ENCODE peak calls at places on chromosomes 11 and 22, in four cellular contexts. One of them, this sample, is unnamed.

GRCh38 chr11:1853376-1854131 is 670 bp downstream of the LSP1 start:
- DNase-seq in ovary: no peak
- DNase-seq in A549: no peak
- DNase-seq in SK-N-SH: no peak
- DNase-seq in this sample: no peak

GRCh38 chr11:128530119-128531091 is 57.0 kb downstream of the ETS1 start:
- DNase-seq in ovary: peak; percentile 54
- DNase-seq in A549: no peak
- DNase-seq in SK-N-SH: no peak
- DNase-seq in this sample: no peak

GRCh38 chr22:41589260-41589600 is 410 bp downstream of the PMM1 start:
- DNase-seq in ovary: no peak
- DNase-seq in A549: no peak
- DNase-seq in SK-N-SH: peak; percentile 55
- DNase-seq in this sample: no peak

GRCh38 chr22:50346415-50346945 is 3.4 kb downstream of the PPP6R2 start:
- DNase-seq in ovary: no peak
- DNase-seq in A549: no peak
- DNase-seq in SK-N-SH: no peak
- DNase-seq in this sample: no peak

GRCh38 chr11:1574256-1575242 is 2.5 kb upstream of the DUSP8 start:
- DNase-seq in ovary: peak; percentile 41
- DNase-seq in A549: peak; percentile 73
- DNase-seq in SK-N-SH: peak; percentile 89
- DNase-seq in this sample: no peak

GRCh38 chr11:92045325-92045724 is 179.3 kb upstream of the FAT3 start:
- DNase-seq in ovary: no peak
- DNase-seq in A549: peak; percentile 8
- DNase-seq in SK-N-SH: no peak
- DNase-seq in this sample: no peak

GRCh38 chr11:84800755-84801346 is 826.3 kb downstream of the DLG2 start:
- DNase-seq in ovary: no peak
- DNase-seq in A549: peak; percentile 41
- DNase-seq in SK-N-SH: peak; percentile 12
- DNase-seq in this sample: no peak

GRCh38 chr22:27487600-27488450 is 313.7 kb downstream of the MN1 start:
- DNase-seq in ovary: no peak
- DNase-seq in A549: peak; percentile 31
- DNase-seq in SK-N-SH: no peak
- DNase-seq in this sample: no peak

GRCh38 chr11:5267033-5267563 is 2.6 kb downstream of the HBE1 start:
- DNase-seq in ovary: no peak
- DNase-seq in A549: no peak
- DNase-seq in SK-N-SH: no peak
- DNase-seq in this sample: no peak

GRCh38 chr11:1168256-1168655 is 10.5 kb downstream of the MUC5AC start:
- DNase-seq in ovary: no peak
- DNase-seq in A549: no peak
- DNase-seq in SK-N-SH: peak; percentile 9
- DNase-seq in this sample: no peak

GRCh38 chr11:88352139-88352538 is 14.6 kb upstream of the CTSC start:
- DNase-seq in ovary: no peak
- DNase-seq in A549: no peak
- DNase-seq in SK-N-SH: no peak
- DNase-seq in this sample: no peak

GRCh38 chr11:64638829-64639228 is 47.8 kb downstream of the SLC22A12 start:
- DNase-seq in ovary: no peak
- DNase-seq in A549: no peak
- DNase-seq in SK-N-SH: no peak
- DNase-seq in this sample: no peak

GRCh38 chr22:27193215-27193614 is 535.8 kb downstream of the MIAT start:
- DNase-seq in ovary: no peak
- DNase-seq in A549: no peak
- DNase-seq in SK-N-SH: no peak
- DNase-seq in this sample: no peak

GRCh38 chr22:18121436-18122253 is 11.0 kb downstream of the TUBA8 start:
- DNase-seq in ovary: no peak
- DNase-seq in A549: no peak
- DNase-seq in SK-N-SH: no peak
- DNase-seq in this sample: no peak

GRCh38 chr11:107581147-107581546 is 9.8 kb upstream of the ELMOD1 start:
- DNase-seq in ovary: no peak
- DNase-seq in A549: no peak
- DNase-seq in SK-N-SH: no peak
- DNase-seq in this sample: no peak

GRCh38 chr22:40221055-40221414 is 43.3 kb downstream of the TNRC6B start:
- DNase-seq in ovary: no peak
- DNase-seq in A549: no peak
- DNase-seq in SK-N-SH: no peak
- DNase-seq in this sample: no peak

GRCh38 chr11:65278351-65278750 is 16.6 kb downstream of the POLA2 start:
- DNase-seq in ovary: no peak
- DNase-seq in A549: no peak
- DNase-seq in SK-N-SH: no peak
- DNase-seq in this sample: no peak

GRCh38 chr11:120954381-120954780 is 69.5 kb upstream of the TBCEL start:
- DNase-seq in ovary: no peak
- DNase-seq in A549: no peak
- DNase-seq in SK-N-SH: no peak
- DNase-seq in this sample: no peak

GRCh38 chr11:4065086-4065485 is 29.5 kb upstream of the RRM1 start:
- DNase-seq in ovary: no peak
- DNase-seq in A549: no peak
- DNase-seq in SK-N-SH: no peak
- DNase-seq in this sample: no peak

GRCh38 chr22:28410050-28410816 is 269.4 kb downstream of the TTC28 start:
- DNase-seq in ovary: no peak
- DNase-seq in A549: no peak
- DNase-seq in SK-N-SH: no peak
- DNase-seq in this sample: no peak

GRCh38 chr11:35980646-35981402 is 37.0 kb downstream of the LDLRAD3 start:
- DNase-seq in ovary: no peak
- DNase-seq in A549: no peak
- DNase-seq in SK-N-SH: no peak
- DNase-seq in this sample: no peak

GRCh38 chr11:72589802-72590761 is 84.1 kb downstream of the PDE2A start:
- DNase-seq in ovary: no peak
- DNase-seq in A549: peak; percentile 73
- DNase-seq in SK-N-SH: peak; percentile 60
- DNase-seq in this sample: no peak

GRCh38 chr11:68077617-68078592 is 39.1 kb downstream of the TCIRG1 start:
- DNase-seq in ovary: no peak
- DNase-seq in A549: no peak
- DNase-seq in SK-N-SH: no peak
- DNase-seq in this sample: no peak

GRCh38 chr11:113198907-113199660 is 115.3 kb upstream of the TTC12 start:
- DNase-seq in ovary: no peak
- DNase-seq in A549: peak; percentile 70
- DNase-seq in SK-N-SH: no peak
- DNase-seq in this sample: no peak

GRCh38 chr11:450809-451451 is 851 bp downstream of the PTDSS2 start:
- DNase-seq in ovary: peak; percentile 31
- DNase-seq in A549: peak; percentile 69
- DNase-seq in SK-N-SH: peak; percentile 69
- DNase-seq in this sample: peak; percentile 71

GRCh38 chr11:13052130-13052541 is 43.0 kb downstream of the RASSF10 start:
- DNase-seq in ovary: no peak
- DNase-seq in A549: no peak
- DNase-seq in SK-N-SH: no peak
- DNase-seq in this sample: no peak
- TF ChIP-seq EP300 in ovary: no peak
- TF ChIP-seq EP300 in A549: no peak
- TF ChIP-seq EP300 in SK-N-SH: no peak
- TF ChIP-seq EP300 in this sample: no peak

DNA sequence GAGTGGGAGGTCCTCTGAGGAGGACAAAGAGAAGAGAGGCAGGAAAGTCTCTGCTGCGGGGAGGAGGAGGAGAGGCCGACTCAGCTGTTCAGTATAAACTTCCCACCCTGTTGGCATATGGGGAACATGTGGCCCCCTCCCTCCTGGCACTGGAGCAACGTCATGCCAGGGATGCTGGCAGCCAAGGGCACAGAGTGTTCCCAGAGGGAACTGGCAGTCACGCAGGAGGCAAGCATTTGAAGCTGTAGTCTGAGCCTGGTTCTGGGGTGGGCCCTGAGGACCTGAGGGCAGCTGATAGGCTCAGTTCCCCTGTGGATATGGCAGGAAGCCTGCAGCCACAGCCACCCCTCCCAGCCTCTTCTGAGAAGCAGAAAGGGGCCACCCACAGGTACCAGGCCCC is 67.1 kb upstream of the TSPAN18 start:
- DNase-seq in ovary: no peak
- DNase-seq in A549: no peak
- DNase-seq in SK-N-SH: peak; percentile 42
- DNase-seq in this sample: no peak
- TF ChIP-seq EP300 in ovary: no peak
- TF ChIP-seq EP300 in A549: no peak
- TF ChIP-seq EP300 in SK-N-SH: no peak
- TF ChIP-seq EP300 in this sample: no peak

DNA sequence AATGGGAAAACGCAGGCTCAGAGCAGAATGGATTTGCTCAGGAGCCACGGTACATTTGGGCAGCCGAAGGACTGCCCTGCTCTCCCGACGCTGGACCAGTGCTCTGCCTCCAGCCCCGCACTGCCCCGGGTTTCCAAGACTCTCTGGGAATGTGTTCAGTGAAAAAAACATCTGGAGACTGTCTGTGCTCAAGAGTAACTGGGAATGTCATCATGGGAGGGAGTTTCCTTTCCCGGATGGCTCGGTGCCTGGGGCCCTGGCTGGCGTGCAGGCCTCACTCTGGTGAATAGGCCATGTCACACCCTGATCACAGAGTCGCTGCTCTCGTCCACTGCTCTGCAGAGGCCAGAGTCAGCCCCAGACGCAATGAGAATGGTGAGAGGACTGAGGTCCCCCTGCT is 9.8 kb upstream of the APOL6 start:
- DNase-seq in ovary: peak; percentile 85
- DNase-seq in A549: no peak
- DNase-seq in SK-N-SH: peak; percentile 89
- DNase-seq in this sample: peak; percentile 81
- TF ChIP-seq EP300 in ovary: peak; percentile 12
- TF ChIP-seq EP300 in A549: no peak
- TF ChIP-seq EP300 in SK-N-SH: no peak
- TF ChIP-seq EP300 in this sample: no peak

GRCh38 chr11:100445231-100445735 is 241.8 kb upstream of the ARHGAP42 start:
- DNase-seq in ovary: no peak
- DNase-seq in A549: no peak
- DNase-seq in SK-N-SH: no peak
- DNase-seq in this sample: no peak
- TF ChIP-seq EP300 in ovary: no peak
- TF ChIP-seq EP300 in A549: no peak
- TF ChIP-seq EP300 in SK-N-SH: no peak
- TF ChIP-seq EP300 in this sample: no peak

DNA sequence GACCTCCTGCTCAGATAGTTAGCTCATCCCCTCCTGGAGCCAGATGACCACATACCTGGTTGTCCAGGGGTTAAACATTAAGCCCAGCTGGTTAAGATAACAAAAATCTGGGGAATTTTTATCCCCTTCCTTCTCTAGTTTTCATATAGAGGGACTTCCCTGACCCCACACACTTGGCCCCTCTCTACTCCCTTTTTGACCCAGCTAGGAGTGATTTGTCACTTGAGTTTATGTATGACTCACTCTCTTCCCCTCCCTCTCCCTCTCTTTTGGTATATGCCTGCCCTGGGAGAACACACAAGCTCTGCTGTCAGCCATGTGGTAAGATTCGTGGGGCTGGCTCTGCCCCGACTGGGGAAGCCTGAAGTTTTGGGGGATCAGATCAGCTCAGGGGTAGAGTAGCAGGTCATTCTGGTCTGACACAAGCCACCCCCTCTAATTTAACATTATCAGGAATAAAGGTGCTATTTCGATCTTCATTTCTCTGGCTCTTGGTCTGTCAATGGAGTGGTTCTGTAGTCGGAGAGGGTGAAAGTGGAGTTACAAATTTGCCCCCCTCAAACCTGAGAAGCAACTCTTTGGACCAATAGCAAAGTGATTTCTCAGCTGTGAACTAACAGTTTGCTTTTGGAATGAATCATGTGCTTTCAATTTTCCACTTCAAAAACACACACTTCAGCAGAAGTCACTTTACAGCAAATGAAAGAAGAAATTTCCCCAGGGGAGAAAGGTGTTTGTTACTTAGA is 415.3 kb upstream of the CADM1 start:
- DNase-seq in ovary: no peak
- DNase-seq in A549: peak; percentile 16
- DNase-seq in SK-N-SH: no peak
- DNase-seq in this sample: no peak
- TF ChIP-seq EP300 in ovary: no peak
- TF ChIP-seq EP300 in A549: no peak
- TF ChIP-seq EP300 in SK-N-SH: no peak
- TF ChIP-seq EP300 in this sample: no peak

GRCh38 chr11:125070699-125071254 is 7.7 kb downstream of the SLC37A2 start:
- DNase-seq in ovary: no peak
- DNase-seq in A549: no peak
- DNase-seq in SK-N-SH: no peak
- DNase-seq in this sample: peak; percentile 54
- TF ChIP-seq EP300 in ovary: no peak
- TF ChIP-seq EP300 in A549: no peak
- TF ChIP-seq EP300 in SK-N-SH: no peak
- TF ChIP-seq EP300 in this sample: peak; percentile 65

GRCh38 chr11:47986742-47987141 is 6.4 kb downstream of the PTPRJ start:
- DNase-seq in ovary: no peak
- DNase-seq in A549: no peak
- DNase-seq in SK-N-SH: no peak
- DNase-seq in this sample: no peak
- TF ChIP-seq EP300 in ovary: no peak
- TF ChIP-seq EP300 in A549: no peak
- TF ChIP-seq EP300 in SK-N-SH: no peak
- TF ChIP-seq EP300 in this sample: no peak

GRCh38 chr11:47329431-47329993 is 23.0 kb downstream of the MYBPC3 start:
- DNase-seq in ovary: no peak
- DNase-seq in A549: no peak
- DNase-seq in SK-N-SH: peak; percentile 15
- DNase-seq in this sample: no peak
- TF ChIP-seq EP300 in ovary: no peak
- TF ChIP-seq EP300 in A549: no peak
- TF ChIP-seq EP300 in SK-N-SH: no peak
- TF ChIP-seq EP300 in this sample: no peak